ENCODE peak calls at places on chromosomes 13 and 19, in five cellular contexts. One of them, this sample, is unnamed.

GRCh38 chr13:21933001-21933400 is 262.1 kb downstream of the FGF9 start:
- DNase-seq in fibroblast of pulmonary artery: no peak
- DNase-seq in PC-3: no peak
- DNase-seq in brain microvascular endothelial cell: no peak
- DNase-seq in IMR-90: no peak
- DNase-seq in this sample: no peak

GRCh38 chr19:28039677-28040381 is 1173.1 kb downstream of the UQCRFS1 start:
- DNase-seq in fibroblast of pulmonary artery: no peak
- DNase-seq in PC-3: no peak
- DNase-seq in brain microvascular endothelial cell: no peak
- DNase-seq in IMR-90: no peak
- DNase-seq in this sample: no peak

GRCh38 chr19:45790942-45791341 is 1.7 kb downstream of the DMWD start:
- DNase-seq in fibroblast of pulmonary artery: no peak
- DNase-seq in PC-3: no peak
- DNase-seq in brain microvascular endothelial cell: no peak
- DNase-seq in IMR-90: no peak
- DNase-seq in this sample: no peak

GRCh38 chr19:15318241-15318691 is 14.1 kb downstream of the BRD4 start:
- DNase-seq in fibroblast of pulmonary artery: no peak
- DNase-seq in PC-3: no peak
- DNase-seq in brain microvascular endothelial cell: no peak
- DNase-seq in IMR-90: peak
- DNase-seq in this sample: no peak

GRCh38 chr19:5154129-5154798 is 185.4 kb downstream of the KDM4B start:
- DNase-seq in fibroblast of pulmonary artery: peak
- DNase-seq in PC-3: peak
- DNase-seq in brain microvascular endothelial cell: no peak
- DNase-seq in IMR-90: no peak
- DNase-seq in this sample: no peak

GRCh38 chr13:52411629-52412028 is 5.7 kb upstream of the THSD1 start:
- DNase-seq in fibroblast of pulmonary artery: peak
- DNase-seq in PC-3: peak
- DNase-seq in brain microvascular endothelial cell: peak
- DNase-seq in IMR-90: peak
- DNase-seq in this sample: peak

GRCh38 chr13:108083056-108083455 is 132.3 kb downstream of the LIG4 start:
- DNase-seq in fibroblast of pulmonary artery: peak
- DNase-seq in PC-3: peak
- DNase-seq in brain microvascular endothelial cell: no peak
- DNase-seq in IMR-90: no peak
- DNase-seq in this sample: no peak

GRCh38 chr19:13804830-13805683 is 9.8 kb downstream of the ZSWIM4 start:
- DNase-seq in fibroblast of pulmonary artery: no peak
- DNase-seq in PC-3: no peak
- DNase-seq in brain microvascular endothelial cell: no peak
- DNase-seq in IMR-90: no peak
- DNase-seq in this sample: no peak

GRCh38 chr13:83881031-83881727 is 1.1 kb downstream of the SLITRK1 start:
- DNase-seq in fibroblast of pulmonary artery: no peak
- DNase-seq in PC-3: no peak
- DNase-seq in brain microvascular endothelial cell: no peak
- DNase-seq in IMR-90: no peak
- DNase-seq in this sample: no peak

GRCh38 chr19:16417660-16418596 is 53.8 kb downstream of the EPS15L1 start:
- DNase-seq in fibroblast of pulmonary artery: peak
- DNase-seq in PC-3: peak
- DNase-seq in brain microvascular endothelial cell: peak
- DNase-seq in IMR-90: peak
- DNase-seq in this sample: peak

GRCh38 chr19:10884273-10884672 is 12.9 kb downstream of the CARM1 start:
- DNase-seq in fibroblast of pulmonary artery: peak
- DNase-seq in PC-3: peak
- DNase-seq in brain microvascular endothelial cell: peak
- DNase-seq in IMR-90: peak
- DNase-seq in this sample: peak

GRCh38 chr13:113400621-113401451 is 36.9 kb upstream of the GRTP1 start:
- DNase-seq in fibroblast of pulmonary artery: no peak
- DNase-seq in PC-3: no peak
- DNase-seq in brain microvascular endothelial cell: no peak
- DNase-seq in IMR-90: no peak
- DNase-seq in this sample: no peak
- H3K4me3 ChIP-seq in fibroblast of pulmonary artery: no peak
- H3K4me3 ChIP-seq in PC-3: no peak
- H3K4me3 ChIP-seq in brain microvascular endothelial cell: no peak
- H3K4me3 ChIP-seq in IMR-90: no peak
- H3K4me3 ChIP-seq in this sample: no peak

GRCh38 chr19:51722492-51722891 is 1.3 kb downstream of the HAS1 start:
- DNase-seq in fibroblast of pulmonary artery: no peak
- DNase-seq in PC-3: no peak
- DNase-seq in brain microvascular endothelial cell: no peak
- DNase-seq in IMR-90: no peak
- DNase-seq in this sample: no peak
- H3K4me3 ChIP-seq in fibroblast of pulmonary artery: no peak
- H3K4me3 ChIP-seq in PC-3: no peak
- H3K4me3 ChIP-seq in brain microvascular endothelial cell: peak
- H3K4me3 ChIP-seq in IMR-90: no peak
- H3K4me3 ChIP-seq in this sample: no peak

GRCh38 chr19:53945441-53945840 is 17.3 kb upstream of the CACNG8 start:
- DNase-seq in fibroblast of pulmonary artery: peak
- DNase-seq in PC-3: peak
- DNase-seq in brain microvascular endothelial cell: peak
- DNase-seq in IMR-90: peak
- DNase-seq in this sample: peak
- H3K4me3 ChIP-seq in fibroblast of pulmonary artery: peak
- H3K4me3 ChIP-seq in PC-3: no peak
- H3K4me3 ChIP-seq in brain microvascular endothelial cell: no peak
- H3K4me3 ChIP-seq in IMR-90: no peak
- H3K4me3 ChIP-seq in this sample: no peak

GRCh38 chr19:38842439-38843174 is 7.2 kb downstream of the HNRNPL start:
- DNase-seq in fibroblast of pulmonary artery: no peak
- DNase-seq in PC-3: no peak
- DNase-seq in brain microvascular endothelial cell: no peak
- DNase-seq in IMR-90: no peak
- DNase-seq in this sample: no peak
- H3K4me3 ChIP-seq in fibroblast of pulmonary artery: no peak
- H3K4me3 ChIP-seq in PC-3: no peak
- H3K4me3 ChIP-seq in brain microvascular endothelial cell: no peak
- H3K4me3 ChIP-seq in IMR-90: no peak
- H3K4me3 ChIP-seq in this sample: no peak

DNA sequence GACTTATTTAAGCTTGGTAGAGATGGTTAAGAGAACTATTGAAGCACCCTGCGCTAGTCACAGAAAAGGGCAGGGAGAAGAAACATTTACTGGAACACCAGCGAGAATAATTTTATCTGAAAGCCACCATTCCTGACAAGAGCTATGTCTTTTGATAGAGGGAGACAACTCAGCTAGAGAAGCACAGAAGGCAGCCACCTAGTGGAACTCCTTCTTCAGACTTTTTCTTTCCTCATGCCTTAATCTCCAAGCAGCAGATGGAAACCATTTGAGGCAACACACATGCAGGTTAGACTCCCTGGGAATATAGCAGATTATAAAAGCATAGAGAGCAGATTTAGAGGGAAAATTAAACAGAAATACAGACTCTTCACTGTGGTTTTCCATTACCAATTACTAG is 813.4 kb downstream of the SLITRK6 start:
- DNase-seq in fibroblast of pulmonary artery: no peak
- DNase-seq in PC-3: no peak
- DNase-seq in brain microvascular endothelial cell: no peak
- DNase-seq in IMR-90: no peak
- DNase-seq in this sample: no peak
- H3K4me3 ChIP-seq in fibroblast of pulmonary artery: no peak
- H3K4me3 ChIP-seq in PC-3: no peak
- H3K4me3 ChIP-seq in brain microvascular endothelial cell: no peak
- H3K4me3 ChIP-seq in IMR-90: no peak
- H3K4me3 ChIP-seq in this sample: no peak

DNA sequence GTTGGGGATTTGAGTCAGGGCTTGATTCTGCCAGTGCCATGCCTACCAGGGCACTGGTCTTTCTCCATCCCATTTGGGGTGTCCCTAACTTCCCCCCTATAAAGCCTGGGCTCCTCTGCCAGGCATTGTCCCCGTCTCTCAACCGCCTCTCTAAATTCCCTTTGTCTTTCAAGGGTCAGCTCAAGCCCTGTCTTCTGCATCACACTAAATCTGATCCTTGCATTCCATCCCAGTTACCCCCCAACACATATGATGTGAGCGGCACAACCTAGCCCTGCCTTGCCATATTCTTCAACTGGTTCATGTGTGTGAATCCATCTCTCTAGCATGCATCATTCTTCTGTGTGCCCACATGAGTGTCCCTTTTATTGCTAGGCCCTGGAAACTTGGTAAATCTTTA is 480.9 kb downstream of the ZNF536 start:
- DNase-seq in fibroblast of pulmonary artery: no peak
- DNase-seq in PC-3: no peak
- DNase-seq in brain microvascular endothelial cell: no peak
- DNase-seq in IMR-90: no peak
- DNase-seq in this sample: no peak
- H3K4me3 ChIP-seq in fibroblast of pulmonary artery: no peak
- H3K4me3 ChIP-seq in PC-3: no peak
- H3K4me3 ChIP-seq in brain microvascular endothelial cell: no peak
- H3K4me3 ChIP-seq in IMR-90: no peak
- H3K4me3 ChIP-seq in this sample: no peak

DNA sequence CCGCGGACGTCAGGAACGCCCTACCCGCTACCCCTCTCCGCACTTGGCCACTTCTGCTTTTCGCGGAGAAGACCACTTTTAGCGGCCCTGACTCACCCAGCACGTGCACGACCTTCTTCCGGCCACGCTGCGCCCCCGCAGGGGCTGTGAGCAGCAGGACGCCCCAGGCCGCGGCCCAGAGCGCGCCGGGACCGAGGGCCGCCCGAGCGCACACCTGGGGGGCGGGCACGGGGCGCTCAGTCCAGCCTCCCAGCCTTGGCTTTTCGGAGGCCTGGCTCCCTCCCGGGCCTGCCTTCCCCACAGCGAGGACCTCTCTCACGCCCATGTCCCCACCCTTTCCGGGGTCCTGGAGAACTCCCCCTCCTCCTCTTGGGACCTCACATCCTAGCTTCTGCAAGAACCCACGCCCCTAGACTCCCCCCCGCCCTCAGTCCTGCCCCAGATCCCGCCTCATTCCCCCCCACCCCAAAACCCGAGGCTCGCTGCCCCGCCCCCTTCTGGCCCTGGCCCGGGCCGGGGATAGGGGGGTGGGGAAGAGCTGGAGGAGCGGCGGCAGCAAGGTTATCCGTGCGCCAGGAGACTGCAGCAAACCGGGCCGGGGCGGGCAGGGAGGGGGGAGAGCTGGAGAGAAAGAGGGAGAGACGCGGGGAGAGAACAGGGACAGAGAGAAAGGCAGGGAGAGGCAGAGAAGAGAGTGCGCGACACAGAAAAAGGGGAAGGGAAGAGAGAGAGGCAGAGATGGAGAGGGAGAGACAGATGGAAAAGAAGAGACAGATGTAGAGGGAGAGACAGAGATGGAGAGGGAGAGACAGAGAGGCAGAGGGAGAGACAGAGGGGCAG is 11.5 kb downstream of the TM6SF2 start:
- DNase-seq in fibroblast of pulmonary artery: no peak
- DNase-seq in PC-3: no peak
- DNase-seq in brain microvascular endothelial cell: no peak
- DNase-seq in IMR-90: no peak
- DNase-seq in this sample: no peak
- H3K4me3 ChIP-seq in fibroblast of pulmonary artery: no peak
- H3K4me3 ChIP-seq in PC-3: no peak
- H3K4me3 ChIP-seq in brain microvascular endothelial cell: no peak
- H3K4me3 ChIP-seq in IMR-90: peak
- H3K4me3 ChIP-seq in this sample: no peak

GRCh38 chr19:2977686-2978466 is 512 bp downstream of the TLE6 start:
- DNase-seq in fibroblast of pulmonary artery: no peak
- DNase-seq in PC-3: no peak
- DNase-seq in brain microvascular endothelial cell: no peak
- DNase-seq in IMR-90: no peak
- DNase-seq in this sample: no peak
- H3K4me3 ChIP-seq in fibroblast of pulmonary artery: no peak
- H3K4me3 ChIP-seq in PC-3: peak
- H3K4me3 ChIP-seq in brain microvascular endothelial cell: peak
- H3K4me3 ChIP-seq in IMR-90: no peak
- H3K4me3 ChIP-seq in this sample: peak